ENCODE peak calls at places on chromosomes 2 and 18, in ten cellular contexts. M is T-helper 9 cell, Q is ELF-1, V is DMS79, G is Kasumi-1, W is anterior cingulate cortex, D is BE2C, B is hepatocyte, H is GM23248, U is neuronal stem cell. J is an unnamed sample.

GRCh38 chr2:54601339-54601738 is 122.1 kb upstream of the EML6 start:
- DNase-seq in M (no peak), Q (no peak), V (no peak), G (no peak), W (no peak), D (no peak), B (no peak), H (peak; percentile 44), U (no peak), J (no peak)

GRCh38 chr2:84946204-84947009 is 24.6 kb upstream of the KCMF1 start:
- DNase-seq in M (peak; percentile 20), Q (no peak), V (no peak), G (peak; percentile 96), W (no peak), D (no peak), B (peak; percentile 82), H (peak; percentile 96), U (no peak), J (no peak)

GRCh38 chr2:187371221-187371620 is 76.8 kb downstream of the CALCRL start:
- DNase-seq in M (no peak), Q (no peak), V (no peak), G (no peak), W (no peak), D (no peak), B (no peak), H (no peak), U (no peak), J (no peak)

GRCh38 chr18:78727877-78728276 is 251.7 kb upstream of the SALL3 start:
- DNase-seq in M (no peak), Q (no peak), V (no peak), G (no peak), W (no peak), D (no peak), B (no peak), H (no peak), U (no peak), J (no peak)

GRCh38 chr2:192194866-192195547 is at the start of gene TMEFF2:
- DNase-seq in M (peak; percentile 4), Q (peak; percentile 94), V (peak; percentile 34), G (peak; percentile 56), W (peak; percentile 98), D (peak; percentile 97), B (peak; percentile 76), H (peak; percentile 82), U (peak; percentile 89), J (peak; percentile 95)

GRCh38 chr18:12836551-12836950 is 47.5 kb downstream of the PTPN2 start:
- DNase-seq in M (no peak), Q (no peak), V (no peak), G (no peak), W (no peak), D (no peak), B (no peak), H (no peak), U (no peak), J (no peak)

GRCh38 chr2:121075006-121075545 is 209.9 kb downstream of the TFCP2L1 start:
- DNase-seq in M (no peak), Q (peak; percentile 98), V (peak; percentile 86), G (peak; percentile 28), W (no peak), D (peak; percentile 77), B (peak; percentile 64), H (peak; percentile 92), U (peak; percentile 57), J (peak; percentile 90)

GRCh38 chr2:240836781-240837467 is 16.9 kb upstream of the KIF1A start:
- DNase-seq in M (no peak), Q (no peak), V (no peak), G (no peak), W (peak; percentile 9), D (peak; percentile 76), B (peak; percentile 48), H (peak; percentile 92), U (no peak), J (no peak)

GRCh38 chr2:170140561-170140960 is 37.4 kb upstream of the MYO3B start:
- DNase-seq in M (no peak), Q (no peak), V (no peak), G (no peak), W (no peak), D (no peak), B (no peak), H (no peak), U (no peak), J (no peak)

GRCh38 chr2:149185942-149186490 is 144.4 kb upstream of the LYPD6 start:
- DNase-seq in M (no peak), Q (no peak), V (no peak), G (no peak), W (no peak), D (no peak), B (no peak), H (no peak), U (no peak), J (no peak)

GRCh38 chr2:112483821-112484220 is 1.9 kb downstream of the TTL start:
- DNase-seq in M (no peak), Q (no peak), V (no peak), G (no peak), W (no peak), D (no peak), B (no peak), H (no peak), U (no peak), J (no peak)

GRCh38 chr18:48996901-48997463 is 46.2 kb upstream of the SMAD7 start:
- DNase-seq in M (peak; percentile 7), Q (peak; percentile 84), V (no peak), G (no peak), W (no peak), D (no peak), B (peak; percentile 77), H (peak; percentile 95), U (no peak), J (no peak)

GRCh38 chr2:128769457-128770142 is 450.9 kb upstream of the HS6ST1 start:
- DNase-seq in M (no peak), Q (no peak), V (no peak), G (no peak), W (no peak), D (no peak), B (no peak), H (no peak), U (no peak), J (peak; percentile 6)

J was measured in H7.